ENCODE peak calls at places on chromosomes 12 and 14, in eight cellular contexts. H is gastrocnemius medialis, J is adipocyte, B is Karpas-422, F is neural progenitor cell, S is left ventricle myocardium inferior, E is thoracic aorta, Y is K562. K is an unnamed sample.
A peak's percentile ranks its signal among the peaks of the same experiment; 100 is the strongest.

GRCh38 chr12:32466986-32467711 is 67.8 kb downstream of the FGD4 start:
- DNase-seq in H (no peak), J (no peak), B (no peak), F (no peak), S (no peak), E (no peak), Y (no peak), K (no peak)

GRCh38 chr14:61103541-61104339 is 122.7 kb downstream of the SLC38A6 start:
- DNase-seq in H (peak; percentile 26), J (peak; percentile 95), B (peak; percentile 81), F (peak; percentile 28), S (no peak), E (peak; percentile 42), Y (peak; percentile 77), K (peak; percentile 14)

GRCh38 chr12:59861635-59862034 is 265.8 kb downstream of the SLC16A7 start:
- DNase-seq in H (no peak), J (peak; percentile 29), B (no peak), F (no peak), S (no peak), E (no peak), Y (no peak), K (peak; percentile 24)

GRCh38 chr12:66403746-66404145 is 101.5 kb downstream of the HELB start:
- DNase-seq in H (no peak), J (no peak), B (peak; percentile 83), F (no peak), S (no peak), E (no peak), Y (no peak), K (no peak)

GRCh38 chr14:68564236-68564825 is 228.5 kb downstream of the ZFP36L1 start:
- DNase-seq in H (no peak), J (no peak), B (no peak), F (peak; percentile 25), S (no peak), E (no peak), Y (no peak), K (no peak)

GRCh38 chr14:95248422-95248821 is 71.3 kb downstream of the CLMN start:
- DNase-seq in H (no peak), J (no peak), B (no peak), F (no peak), S (no peak), E (no peak), Y (no peak), K (no peak)

GRCh38 chr14:90263748-90264449 is 7.5 kb downstream of the PSMC1 start:
- DNase-seq in H (no peak), J (no peak), B (no peak), F (no peak), S (no peak), E (no peak), Y (no peak), K (no peak)

GRCh38 chr14:103547941-103548462 is 14.5 kb downstream of the BAG5 start:
- DNase-seq in H (no peak), J (no peak), B (no peak), F (no peak), S (peak; percentile 13), E (no peak), Y (no peak), K (no peak)

GRCh38 chr14:89551955-89552354 is 134.9 kb upstream of the FOXN3 start:
- DNase-seq in H (no peak), J (no peak), B (no peak), F (no peak), S (no peak), E (no peak), Y (no peak), K (no peak)

GRCh38 chr14:55851301-55851700 is 266.9 kb upstream of the PELI2 start:
- DNase-seq in H (no peak), J (peak; percentile 26), B (no peak), F (peak; percentile 67), S (no peak), E (no peak), Y (no peak), K (no peak)

GRCh38 chr12:57103856-57104255 is 7.3 kb downstream of the STAT6 start:
- DNase-seq in H (no peak), J (no peak), B (no peak), F (no peak), S (no peak), E (no peak), Y (no peak), K (no peak)

GRCh38 chr12:31228811-31229792 is 96.8 kb downstream of the SINHCAF start:
- DNase-seq in H (no peak), J (no peak), B (no peak), F (no peak), S (peak; percentile 70), E (no peak), Y (no peak), K (no peak)

GRCh38 chr12:5433081-5433839 is 1.4 kb downstream of the NTF3 start:
- DNase-seq in H (no peak), J (peak; percentile 73), B (no peak), F (peak; percentile 65), S (no peak), E (no peak), Y (no peak), K (no peak)

GRCh38 chr12:49891012-49891411 is 12.7 kb downstream of the FAIM2 start:
- DNase-seq in H (no peak), J (no peak), B (no peak), F (no peak), S (no peak), E (no peak), Y (no peak), K (no peak)

GRCh38 chr12:54390668-54391551 is 6.4 kb upstream of the ZNF385A start:
- DNase-seq in H (no peak), J (no peak), B (peak; percentile 91), F (peak; percentile 90), S (peak; percentile 11), E (no peak), Y (peak; percentile 97), K (peak; percentile 91)

GRCh38 chr14:90093942-90094595 is 32.3 kb downstream of the KCNK13 start:
- DNase-seq in H (no peak), J (peak; percentile 61), B (no peak), F (no peak), S (no peak), E (no peak), Y (no peak), K (no peak)

GRCh38 chr14:104723651-104724406 is at the start of gene ADSS1:
- DNase-seq in H (peak; percentile 58), J (peak; percentile 66), B (peak; percentile 87), F (peak; percentile 84), S (peak; percentile 80), E (no peak), Y (peak; percentile 76), K (peak; percentile 62)

GRCh38 chr12:30862486-30862885 is 64.1 kb upstream of the TSPAN11 start:
- DNase-seq in H (no peak), J (no peak), B (no peak), F (no peak), S (peak; percentile 64), E (no peak), Y (no peak), K (no peak)

GRCh38 chr12:107440596-107440995 is 245.0 kb upstream of the PWP1 start:
- DNase-seq in H (no peak), J (no peak), B (no peak), F (no peak), S (no peak), E (no peak), Y (no peak), K (no peak)

GRCh38 chr12:109580684-109581333 is 7.2 kb downstream of the MVK start:
- DNase-seq in H (no peak), J (no peak), B (no peak), F (no peak), S (no peak), E (no peak), Y (no peak), K (no peak)
- H3K36me3 ChIP-seq in H (peaks cover 59% of the 10 kb centered on the region), J (peaks cover 76% of the 10 kb centered on the region), B (peaks cover 18% of the 10 kb centered on the region), F (no peaks in the 10 kb centered on the region), S (peaks cover 84% of the 10 kb centered on the region), E (peaks cover 28% of the 10 kb centered on the region), Y (peaks cover 79% of the 10 kb centered on the region), K (peaks cover 84% of the 10 kb centered on the region)

GRCh38 chr14:51978566-51979398 is 10.6 kb upstream of the RTRAF start:
- DNase-seq in H (peak; percentile 33), J (peak; percentile 93), B (peak; percentile 94), F (peak; percentile 86), S (peak; percentile 81), E (peak; percentile 46), Y (peak; percentile 61), K (peak; percentile 78)
- H3K4me3 ChIP-seq in H (no peak overlapping the region), J (no peak overlapping the region), B (no peak overlapping the region), F (no peak overlapping the region), S (no peak overlapping the region), E (no peak overlapping the region), Y (no peak overlapping the region), K (no peak overlapping the region)

GRCh38 chr14:20379743-20380142 is 33.6 kb downstream of the TEP1 start:
- DNase-seq in H (no peak), J (no peak), B (no peak), F (no peak), S (no peak), E (no peak), Y (no peak), K (no peak)

GRCh38 chr14:20376071-20376588 is 32.7 kb downstream of the PARP2 start:
- DNase-seq in H (no peak), J (no peak), B (no peak), F (no peak), S (no peak), E (no peak), Y (no peak), K (no peak)

GRCh38 chr14:20381341-20381740 is 32.0 kb downstream of the TEP1 start:
- DNase-seq in H (no peak), J (no peak), B (no peak), F (no peak), S (no peak), E (no peak), Y (no peak), K (peak; percentile 62)

GRCh38 chr14:20372796-20373195 is 29.4 kb downstream of the PARP2 start:
- DNase-seq in H (no peak), J (no peak), B (no peak), F (no peak), S (no peak), E (no peak), Y (no peak), K (no peak)

DNA sequence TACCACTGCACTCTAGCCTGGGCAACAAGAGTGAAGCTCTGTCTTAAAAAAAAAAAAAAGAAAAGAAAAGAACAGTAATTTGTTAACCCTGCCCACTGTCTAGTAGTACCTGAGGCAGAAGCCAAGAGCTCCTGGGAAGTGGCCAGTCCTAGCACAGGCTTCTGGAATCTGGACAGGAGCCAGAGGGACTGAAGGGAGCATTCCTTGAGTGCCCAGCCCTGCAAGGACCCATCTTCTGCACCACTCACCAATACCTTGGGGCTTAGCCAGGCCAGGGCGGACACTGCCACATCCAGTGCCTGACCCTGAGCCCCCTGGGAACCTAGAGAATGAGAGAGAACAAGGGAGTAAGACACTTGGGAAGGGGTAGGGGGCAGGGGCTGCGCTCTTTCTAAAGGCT is 33.7 kb downstream of the PARP2 start:
- DNase-seq in H (no peak), J (no peak), B (no peak), F (no peak), S (no peak), E (no peak), Y (no peak), K (no peak)
- H3K36me3 ChIP-seq in H (peaks cover 100% of the 10 kb centered on the region), J (peaks cover 100% of the 10 kb centered on the region), B (peaks cover 11% of the 10 kb centered on the region), F (no peaks in the 10 kb centered on the region), S (peaks cover 99% of the 10 kb centered on the region), E (peaks cover 91% of the 10 kb centered on the region), Y (peaks cover 49% of the 10 kb centered on the region), K (peaks cover 84% of the 10 kb centered on the region)

DNA sequence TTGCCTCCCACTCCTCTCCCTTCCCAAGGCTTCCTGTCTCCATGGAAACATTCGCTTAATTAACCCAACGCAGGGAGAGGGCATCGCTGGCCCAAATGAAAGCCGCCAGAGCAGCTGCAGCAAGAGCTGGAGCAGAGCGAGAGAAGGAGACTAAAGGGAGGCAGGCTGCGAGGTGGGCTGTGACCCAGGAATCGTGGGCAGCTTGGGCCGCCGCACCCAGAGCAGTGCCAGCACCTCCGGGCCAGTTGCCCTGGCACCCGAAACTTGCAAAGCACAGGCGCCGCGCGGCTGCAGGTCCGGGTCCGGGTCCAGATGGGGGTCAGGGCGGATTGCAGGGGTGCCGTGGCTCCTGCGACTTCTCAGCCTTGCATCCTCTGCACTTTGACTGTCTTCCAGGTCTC is 43.4 kb upstream of the PTPRQ start:
- DNase-seq in H (no peak), J (no peak), B (no peak), F (peak; percentile 60), S (no peak), E (no peak), Y (no peak), K (no peak)
- H3K4me3 ChIP-seq in H (peak overlapping the region; percentile 33), J (peak overlapping the region; percentile 77), B (no peak overlapping the region), F (no peak overlapping the region), S (peak overlapping the region; percentile 56), E (peak overlapping the region; percentile 76), Y (no peak overlapping the region), K (no peak overlapping the region)

K was measured in WERI-Rb-1.